ENCODE peak calls at places on chromosome 11, in seven cellular contexts. Z, N, L, U, Q, E and G are unnamed samples.

GRCh38 chr11:34219279-34219678 is 113.8 kb downstream of the NAT10 start:
- DNase-seq in Z (no peak), N (no peak), L (no peak), U (no peak), Q (no peak), E (no peak), G (no peak)

GRCh38 chr11:112280268-112281126 is 19.8 kb upstream of the PLET1 start:
- DNase-seq in Z (no peak), N (peak), L (peak), U (peak), Q (peak), E (peak), G (peak)

GRCh38 chr11:116505466-116506247 is 267.1 kb downstream of the BUD13 start:
- DNase-seq in Z (no peak), N (peak), L (no peak), U (no peak), Q (no peak), E (peak), G (no peak)

GRCh38 chr11:11171285-11171684 is 181.8 kb downstream of the CSNK2A3 start:
- DNase-seq in Z (no peak), N (no peak), L (no peak), U (no peak), Q (no peak), E (no peak), G (no peak)

GRCh38 chr11:36385121-36385530 is 89.0 kb downstream of the PRR5L start:
- DNase-seq in Z (no peak), N (peak), L (peak), U (no peak), Q (no peak), E (no peak), G (no peak)

GRCh38 chr11:48095779-48096470 is 115.6 kb downstream of the PTPRJ start:
- DNase-seq in Z (no peak), N (no peak), L (no peak), U (no peak), Q (no peak), E (no peak), G (peak)

GRCh38 chr11:60992842-60993409 is 21.4 kb downstream of the CD6 start:
- DNase-seq in Z (no peak), N (no peak), L (no peak), U (no peak), Q (no peak), E (peak), G (no peak)

GRCh38 chr11:110251837-110252236 is 44.6 kb downstream of the RDX start:
- DNase-seq in Z (no peak), N (no peak), L (peak), U (no peak), Q (no peak), E (peak), G (no peak)

GRCh38 chr11:131758726-131759125 is 388.3 kb downstream of the NTM start:
- DNase-seq in Z (no peak), N (no peak), L (no peak), U (no peak), Q (no peak), E (no peak), G (no peak)

GRCh38 chr11:59668188-59668949 is 468 bp downstream of the PATL1 start:
- DNase-seq in Z (peak), N (peak), L (no peak), U (peak), Q (peak), E (peak), G (peak)